ENCODE peak calls at places on chromosomes 11 and 22, in four cellular contexts. X, T, O and P are unnamed samples.

GRCh38 chr22:39462443-39463147 is 5.8 kb downstream of the MGAT3 start:
- DNase-seq in O (no peak), T (no peak), X (no peak), P (no peak)

GRCh38 chr11:14029971-14030531 is 67.5 kb downstream of the SPON1 start:
- DNase-seq in T (peak), O (peak), X (no peak), P (peak)

GRCh38 chr11:134399293-134399654 is 12.8 kb downstream of the B3GAT1 start:
- DNase-seq in X (no peak), T (no peak), O (no peak), P (no peak)

GRCh38 chr11:63599211-63600122 is 14.8 kb downstream of the PLAAT3 start:
- DNase-seq in T (peak), X (peak), O (no peak), P (no peak)

GRCh38 chr22:49609207-49609876 is 218.3 kb downstream of the BRD1 start:
- DNase-seq in O (no peak), T (no peak), X (no peak), P (no peak)

GRCh38 chr22:49971232-49972162 is 10.9 kb downstream of the PIM3 start:
- DNase-seq in O (no peak), X (peak), T (no peak), P (no peak)

GRCh38 chr11:60951909-60952741 is at the start of gene SLC15A3:
- DNase-seq in O (no peak), T (no peak), X (no peak), P (no peak)

GRCh38 chr11:83042966-83043711 is 28.6 kb downstream of the RAB30 start:
- DNase-seq in X (no peak), T (no peak), O (no peak), P (no peak)

GRCh38 chr11:58575377-58576020 is at the start of gene LPXN:
- DNase-seq in O (no peak), X (no peak), T (peak), P (no peak)

GRCh38 chr11:112179601-112180000 is 4.3 kb downstream of the BCO2 start:
- DNase-seq in T (no peak), O (no peak), X (no peak), P (no peak)

GRCh38 chr11:65021003-65021402 is 6.2 kb upstream of the SNX15 start:
- DNase-seq in T (no peak), O (no peak), X (no peak), P (no peak)

GRCh38 chr11:14029415-14029814 is 66.9 kb downstream of the SPON1 start:
- DNase-seq in X (no peak), T (no peak), O (no peak), P (no peak)

GRCh38 chr11:57240757-57241156 is 3.7 kb upstream of the APLNR start:
- DNase-seq in T (no peak), O (no peak), X (no peak), P (no peak)

GRCh38 chr22:28222976-28223375 is 303.9 kb upstream of the PITPNB start:
- DNase-seq in T (no peak), X (no peak), O (no peak), P (no peak)

GRCh38 chr11:27857588-27857987 is 157.3 kb upstream of the BDNF start:
- DNase-seq in T (no peak), O (no peak), X (no peak), P (peak)

GRCh38 chr11:130434521-130435223 is 6.3 kb upstream of the ADAMTS8 start:
- DNase-seq in X (peak), O (peak), T (peak), P (peak)

GRCh38 chr22:20319041-20319744 is 667 bp downstream of the DGCR6L start:
- DNase-seq in X (peak), T (no peak), O (no peak), P (peak)

GRCh38 chr22:45120931-45121330 is 42.8 kb upstream of the NUP50 start:
- DNase-seq in X (no peak), T (peak), O (no peak), P (peak)

GRCh38 chr22:40484906-40485660 is 114.7 kb downstream of the SGSM3 start:
- DNase-seq in T (no peak), X (no peak), O (no peak), P (no peak)

GRCh38 chr11:60719406-60719805 is 5.1 kb upstream of the MS4A18 start:
- DNase-seq in T (no peak), X (no peak), O (no peak), P (no peak)

GRCh38 chr11:77642228-77642627 is 4.6 kb upstream of the CLNS1A start:
- DNase-seq in T (no peak), O (no peak), X (no peak), P (no peak)

GRCh38 chr11:66080055-66080817 is 10.2 kb downstream of the PACS1 start:
- DNase-seq in X (no peak), O (no peak), T (peak), P (no peak)

GRCh38 chr11:3022300-3022967 is 30.3 kb upstream of the NAP1L4 start:
- DNase-seq in T (peak), X (no peak), O (no peak), P (no peak)

GRCh38 chr11:64400096-64400495 is 41.1 kb downstream of the RPS6KA4 start:
- DNase-seq in T (peak), X (no peak), O (no peak), P (no peak)